ENCODE peak calls at places on chromosomes 2 and 18, in four cellular contexts. U, H, K and S are unnamed samples.

GRCh38 chr2:202479610-202480009 is 103.5 kb downstream of the BMPR2 start:
- DNase-seq in U (no peak), H (no peak), K (no peak), S (no peak)

GRCh38 chr2:176585291-176585690 is 316.0 kb downstream of the MTX2 start:
- DNase-seq in U (no peak), H (no peak), K (no peak), S (no peak)

GRCh38 chr18:11553098-11553940 is 56.1 kb upstream of the SLC35G4 start:
- DNase-seq in U (peak), H (no peak), K (no peak), S (peak)

GRCh38 chr2:99821572-99822369 is 320.6 kb downstream of the AFF3 start:
- DNase-seq in U (no peak), H (no peak), K (no peak), S (no peak)

GRCh38 chr2:56801770-56802169 is 618.0 kb downstream of the CCDC85A start:
- DNase-seq in U (no peak), H (no peak), K (no peak), S (no peak)

GRCh38 chr18:13400636-13401315 is 182.2 kb downstream of the LDLRAD4 start:
- DNase-seq in U (no peak), H (no peak), K (no peak), S (no peak)

GRCh38 chr2:16647992-16648617 is 17.5 kb downstream of the CYRIA start:
- DNase-seq in U (no peak), H (no peak), K (no peak), S (no peak)

GRCh38 chr2:52395912-52396311 is 1364.0 kb upstream of the NRXN1 start:
- DNase-seq in U (no peak), H (no peak), K (no peak), S (no peak)

GRCh38 chr2:118761791-118762190 is 85.7 kb downstream of the EN1 start:
- DNase-seq in U (no peak), H (no peak), K (no peak), S (no peak)